ENCODE peak calls at places on chromosomes 7 and 10, in five cellular contexts. Y is posterior vena cava, F is GM19239, C is GDM1, O is HEK293T. H is an unnamed sample.

GRCh38 chr10:46092523-46093195 is 46.6 kb upstream of the MSMB start:
- DNase-seq in Y (no peak), F (no peak), C (peak), O (no peak), H (no peak)

GRCh38 chr7:127304087-127304486 is 51.3 kb upstream of the GRM8 start:
- DNase-seq in Y (no peak), F (no peak), C (no peak), O (no peak), H (no peak)

GRCh38 chr7:156735861-156736260 is 95.3 kb downstream of the RNF32 start:
- DNase-seq in Y (no peak), F (no peak), C (no peak), O (no peak), H (no peak)

GRCh38 chr10:63681965-63682704 is 160.9 kb downstream of the REEP3 start:
- DNase-seq in Y (no peak), F (no peak), C (no peak), O (no peak), H (no peak)

GRCh38 chr7:155806096-155806871 is 6.0 kb downstream of the SHH start:
- DNase-seq in Y (peak), F (no peak), C (no peak), O (no peak), H (no peak)

GRCh38 chr10:30725661-30726060 is 96.1 kb upstream of the LYZL2 start:
- DNase-seq in Y (peak), F (no peak), C (no peak), O (no peak), H (no peak)

GRCh38 chr7:136911362-136911761 is 42.9 kb downstream of the CHRM2 start:
- DNase-seq in Y (no peak), F (no peak), C (no peak), O (peak), H (no peak)

GRCh38 chr10:81600185-81600584 is 274.8 kb upstream of the NRG3 start:
- DNase-seq in Y (no peak), F (no peak), C (no peak), O (no peak), H (no peak)

GRCh38 chr10:98295401-98295811 is 27.4 kb upstream of the LOXL4 start:
- DNase-seq in Y (no peak), F (no peak), C (no peak), O (no peak), H (no peak)

GRCh38 chr10:125269716-125270115 is 109.4 kb upstream of the CTBP2 start:
- DNase-seq in Y (no peak), F (no peak), C (no peak), O (no peak), H (no peak)

GRCh38 chr7:137109966-137110930 is 233.3 kb downstream of the PTN start:
- DNase-seq in Y (no peak), F (no peak), C (no peak), O (no peak), H (no peak)

GRCh38 chr10:78292987-78293865 is 259.6 kb downstream of the RPS24 start:
- DNase-seq in Y (no peak), F (no peak), C (no peak), O (peak), H (peak)

GRCh38 chr10:131559450-131559911 is 248.0 kb upstream of the TCERG1L start:
- DNase-seq in Y (peak), F (no peak), C (no peak), O (no peak), H (peak)

GRCh38 chr10:15084502-15084922 is 4.1 kb downstream of the ACBD7 start:
- DNase-seq in Y (no peak), F (no peak), C (no peak), O (peak), H (no peak)

GRCh38 chr7:3683886-3684539 is 383.0 kb downstream of the SDK1 start:
- DNase-seq in Y (no peak), F (no peak), C (no peak), O (no peak), H (no peak)

GRCh38 chr10:48251525-48252353 is 22.8 kb downstream of the FRMPD2 start:
- DNase-seq in Y (no peak), F (no peak), C (no peak), O (no peak), H (no peak)

GRCh38 chr7:65746398-65746669 is 126.5 kb upstream of the VKORC1L1 start:
- DNase-seq in Y (no peak), F (no peak), C (no peak), O (no peak), H (no peak)

GRCh38 chr10:116721991-116722392 is 20.4 kb downstream of the HSPA12A start:
- DNase-seq in Y (peak), F (no peak), C (no peak), O (no peak), H (no peak)

GRCh38 chr7:98569606-98570337 is 47.3 kb upstream of the NPTX2 start:
- DNase-seq in Y (no peak), F (no peak), C (no peak), O (no peak), H (no peak)

GRCh38 chr10:103983367-103983911 is 16.5 kb downstream of the SLK start:
- DNase-seq in Y (no peak), F (peak), C (peak), O (no peak), H (no peak)

GRCh38 chr7:55260171-55260570 is 105.0 kb upstream of the LANCL2 start:
- DNase-seq in Y (no peak), F (no peak), C (no peak), O (no peak), H (no peak)